ENCODE peak calls at places on chromosome 15, in eight cellular contexts. E is endothelial cell, A is A549, J is GM12865, F is lung, W is ascending aorta, Z is AG10803, L is AG04450. R is an unnamed sample.

GRCh38 chr15:96687388-96688107 is 357.0 kb downstream of the NR2F2 start:
- DNase-seq in E (no peak), A (no peak), J (no peak), F (no peak), W (no peak), Z (no peak), L (no peak), R (no peak)

GRCh38 chr15:56244237-56244810 is 645 bp upstream of the RFX7 start:
- DNase-seq in E (peak; percentile 48), A (peak; percentile 87), J (peak; percentile 86), F (peak; percentile 69), W (peak; percentile 67), Z (peak; percentile 66), L (peak; percentile 23), R (peak; percentile 58)

GRCh38 chr15:86879250-86880229 is 799.9 kb downstream of the AGBL1 start:
- DNase-seq in E (no peak), A (no peak), J (no peak), F (no peak), W (no peak), Z (peak; percentile 3), L (no peak), R (no peak)

GRCh38 chr15:31758126-31758525 is 272.2 kb upstream of the CHRNA7 start:
- DNase-seq in E (peak; percentile 69), A (peak; percentile 81), J (peak; percentile 89), F (peak; percentile 37), W (no peak), Z (peak; percentile 13), L (no peak), R (peak; percentile 56)

GRCh38 chr15:57538822-57539221 is 52.9 kb upstream of the MYZAP start:
- DNase-seq in E (no peak), A (no peak), J (no peak), F (no peak), W (no peak), Z (no peak), L (no peak), R (no peak)

GRCh38 chr15:31339558-31339895 is 12.9 kb downstream of the KLF13 start:
- DNase-seq in E (no peak), A (no peak), J (no peak), F (no peak), W (no peak), Z (no peak), L (no peak), R (no peak)

GRCh38 chr15:23467110-23467600 is 20.1 kb upstream of the GOLGA6L2 start:
- DNase-seq in E (no peak), A (peak; percentile 65), J (peak; percentile 32), F (no peak), W (no peak), Z (peak; percentile 41), L (no peak), R (no peak)

GRCh38 chr15:78291698-78292097 is 7.7 kb downstream of the SKIC8 start:
- DNase-seq in E (no peak), A (no peak), J (no peak), F (no peak), W (no peak), Z (no peak), L (no peak), R (peak; percentile 27)

GRCh38 chr15:88586401-88587162 is 34.6 kb upstream of the AEN start:
- DNase-seq in E (no peak), A (no peak), J (no peak), F (no peak), W (no peak), Z (no peak), L (no peak), R (no peak)

GRCh38 chr15:31338879-31339557 is 12.4 kb downstream of the KLF13 start:
- DNase-seq in E (no peak), A (peak; percentile 58), J (peak; percentile 71), F (peak; percentile 67), W (peak; percentile 88), Z (peak; percentile 83), L (peak; percentile 29), R (no peak)

GRCh38 chr15:74307827-74308642 is 59.4 kb downstream of the CYP11A1 start:
- DNase-seq in E (peak; percentile 64), A (peak; percentile 61), J (peak; percentile 69), F (peak; percentile 40), W (peak; percentile 74), Z (peak; percentile 64), L (no peak), R (peak; percentile 81)

GRCh38 chr15:74869726-74870407 is 3.3 kb downstream of the SCAMP2 start:
- DNase-seq in E (peak; percentile 53), A (no peak), J (peak; percentile 96), F (peak; percentile 69), W (peak; percentile 77), Z (peak; percentile 50), L (no peak), R (no peak)

GRCh38 chr15:45454825-45455224 is 67.7 kb downstream of the SLC30A4 start:
- DNase-seq in E (no peak), A (peak; percentile 57), J (peak; percentile 82), F (peak; percentile 80), W (peak; percentile 77), Z (peak; percentile 93), L (peak; percentile 93), R (peak; percentile 89)
- TF ChIP-seq CTCF in E (no peak), A (no peak), J (no peak), F (no peak), W (no peak), Z (peak; percentile 24), L (peak; percentile 35), R (no peak)

GRCh38 chr15:69751147-69751546 is 298.5 kb downstream of the RPLP1 start:
- DNase-seq in E (no peak), A (no peak), J (no peak), F (no peak), W (no peak), Z (no peak), L (no peak), R (no peak)

GRCh38 chr15:69748700-69749099 is 296.1 kb downstream of the RPLP1 start:
- DNase-seq in E (no peak), A (no peak), J (no peak), F (no peak), W (no peak), Z (peak; percentile 22), L (no peak), R (no peak)

GRCh38 chr15:69749274-69749673 is 296.7 kb downstream of the RPLP1 start:
- DNase-seq in E (no peak), A (no peak), J (no peak), F (no peak), W (no peak), Z (no peak), L (no peak), R (no peak)

GRCh38 chr15:69750253-69750652 is 297.6 kb downstream of the RPLP1 start:
- DNase-seq in E (no peak), A (no peak), J (peak; percentile 37), F (no peak), W (no peak), Z (no peak), L (no peak), R (no peak)

GRCh38 chr15:69749797-69750196 is 297.2 kb downstream of the RPLP1 start:
- DNase-seq in E (no peak), A (peak; percentile 20), J (peak; percentile 21), F (no peak), W (no peak), Z (no peak), L (no peak), R (no peak)
- TF ChIP-seq CTCF in E (no peak), A (peak; percentile 39), J (no peak), F (no peak), W (no peak), Z (peak; percentile 11), L (peak; percentile 15), R (no peak)

GRCh38 chr15:36942248-36942827 is 158.0 kb downstream of the MEIS2 start:
- DNase-seq in E (no peak), A (no peak), J (no peak), F (no peak), W (no peak), Z (no peak), L (no peak), R (no peak)
- TF ChIP-seq CTCF in E (no peak), A (no peak), J (no peak), F (no peak), W (no peak), Z (no peak), L (no peak), R (no peak)

DNA sequence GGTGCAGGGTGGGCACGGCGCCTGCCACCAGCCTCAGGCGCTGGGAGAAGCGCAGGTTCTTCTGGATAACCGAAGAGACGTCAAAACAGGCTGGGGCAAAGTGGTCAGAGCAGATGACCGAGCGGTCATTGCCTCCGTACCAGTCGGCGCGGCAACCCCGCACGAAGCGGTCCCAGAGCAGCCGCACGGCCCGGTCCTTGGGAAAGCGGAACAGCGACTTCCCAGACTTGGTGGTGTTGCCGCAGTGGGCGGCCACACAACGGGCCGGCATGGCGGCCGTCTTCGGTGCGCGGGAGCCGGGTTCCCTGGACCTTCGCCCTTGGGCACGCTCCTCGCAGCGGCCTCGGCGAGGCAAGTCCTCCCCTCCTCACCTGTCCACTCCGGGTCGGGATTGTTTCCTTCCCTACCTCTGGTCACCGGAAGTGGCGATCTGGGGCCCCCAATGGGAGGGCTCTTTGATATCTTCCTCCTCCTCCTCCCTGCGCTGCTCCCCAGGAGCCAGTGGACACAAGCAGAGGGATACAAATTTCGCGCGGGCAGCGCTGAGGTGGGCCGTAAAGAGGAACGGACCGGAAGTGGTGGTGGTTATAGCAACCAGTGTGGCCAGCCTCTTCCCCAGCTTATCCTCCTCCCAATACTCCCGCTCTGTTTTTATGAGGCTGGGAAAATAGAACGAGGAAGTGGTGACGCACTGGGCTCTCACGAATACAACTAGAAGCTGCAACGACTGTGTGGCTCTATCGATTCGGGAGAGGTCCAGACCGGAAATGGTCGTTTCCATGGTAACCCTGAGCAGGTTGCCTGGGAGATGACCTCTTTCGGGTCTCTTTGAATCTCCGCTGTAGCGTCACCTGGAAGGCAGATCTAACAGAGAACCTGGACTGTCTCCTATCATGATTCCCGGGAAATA is at the start of the genes LRRC49 and THAP10:
- DNase-seq in E (peak; percentile 74), A (peak; percentile 98), J (peak; percentile 92), F (peak; percentile 88), W (peak; percentile 94), Z (peak; percentile 96), L (peak; percentile 89), R (peak; percentile 94)
- TF ChIP-seq CTCF in E (no peak), A (no peak), J (no peak), F (no peak), W (no peak), Z (no peak), L (no peak), R (no peak)

R was measured in Calu3.